ENCODE peak calls at places on chromosomes 11 and 22, in nine cellular contexts. Z is transverse colon; Q is CD4-positive, alpha-beta T cell; V is endodermal cell; L is lower lobe of right lung; R is K562; E is dorsolateral prefrontal cortex; P is small intestine; T is foreskin keratinocyte. A is an unnamed sample. For H3K27me3, the result is how much of the 10 kb centered on the place peaks cover.

GRCh38 chr11:103924166-103925013 is 112.0 kb upstream of the DDI1 start:
- DNase-seq in Z (no peak), Q (no peak), V (no peak), L (no peak), R (no peak), E (no peak), P (no peak), T (no peak), A (no peak)

GRCh38 chr22:46632646-46633249 is 12.6 kb downstream of the GRAMD4 start:
- DNase-seq in Z (no peak), Q (no peak), V (no peak), L (no peak), R (no peak), E (no peak), P (no peak), T (no peak), A (no peak)

GRCh38 chr22:50016988-50017700 is 4.6 kb upstream of the IL17REL start:
- DNase-seq in Z (peak), Q (peak), V (peak), L (peak), R (no peak), E (no peak), P (no peak), T (no peak), A (no peak)

GRCh38 chr22:27786253-27786898 is 15.2 kb downstream of the MN1 start:
- DNase-seq in Z (no peak), Q (no peak), V (no peak), L (no peak), R (no peak), E (no peak), P (no peak), T (no peak), A (no peak)

GRCh38 chr22:27913162-27913741 is 5.8 kb downstream of the PITPNB start:
- DNase-seq in Z (no peak), Q (no peak), V (no peak), L (no peak), R (peak), E (no peak), P (peak), T (no peak), A (no peak)

GRCh38 chr11:60866911-60867870 is at the start of gene ZP1:
- DNase-seq in Z (no peak), Q (no peak), V (no peak), L (peak), R (no peak), E (no peak), P (no peak), T (no peak), A (no peak)

GRCh38 chr11:66743271-66743968 is 14.4 kb upstream of the SPTBN2 start:
- DNase-seq in Z (peak), Q (no peak), V (no peak), L (peak), R (no peak), E (peak), P (peak), T (peak), A (peak)

GRCh38 chr11:313787-314547 is at the start of gene IFITM1:
- DNase-seq in Z (peak), Q (peak), V (peak), L (peak), R (peak), E (no peak), P (peak), T (peak), A (no peak)

GRCh38 chr11:108616549-108616948 is 23.0 kb upstream of the EXPH5 start:
- DNase-seq in Z (no peak), Q (no peak), V (no peak), L (no peak), R (no peak), E (no peak), P (no peak), T (peak), A (no peak)

GRCh38 chr22:46069518-46070214 is 80.7 kb upstream of the PPARA start:
- DNase-seq in Z (peak), Q (no peak), V (no peak), L (peak), R (no peak), E (no peak), P (peak), T (peak), A (peak)

GRCh38 chr22:17443413-17444203 is 74.3 kb downstream of the CECR2 start:
- DNase-seq in Z (no peak), Q (no peak), V (no peak), L (no peak), R (peak), E (peak), P (no peak), T (no peak), A (no peak)

GRCh38 chr11:6320411-6321207 is at the start of gene CAVIN3:
- DNase-seq in Z (peak), Q (no peak), V (peak), L (peak), R (peak), E (peak), P (peak), T (peak), A (peak)

GRCh38 chr11:70502677-70503076 is 104.3 kb downstream of the CTTN start:
- DNase-seq in Z (no peak), Q (no peak), V (no peak), L (peak), R (no peak), E (no peak), P (no peak), T (no peak), A (no peak)

GRCh38 chr11:27392715-27393114 is 29.7 kb upstream of the CCDC34 start:
- DNase-seq in Z (no peak), Q (no peak), V (no peak), L (no peak), R (peak), E (no peak), P (peak), T (no peak), A (no peak)

GRCh38 chr11:72781313-72782080 is 12.3 kb downstream of the STARD10 start:
- DNase-seq in Z (peak), Q (peak), V (peak), L (peak), R (peak), E (peak), P (no peak), T (no peak), A (no peak)

GRCh38 chr11:61510178-61510979 is 1.8 kb downstream of the LRRC10B start:
- DNase-seq in Z (no peak), Q (no peak), V (no peak), L (no peak), R (no peak), E (no peak), P (no peak), T (no peak), A (no peak)

GRCh38 chr22:39956932-39957664 is 3.1 kb upstream of the TMA7B start:
- DNase-seq in Z (no peak), Q (no peak), V (no peak), L (no peak), R (no peak), E (no peak), P (no peak), T (no peak), A (no peak)

GRCh38 chr22:31977141-31977781 is 32.9 kb downstream of the YWHAH start:
- DNase-seq in Z (peak), Q (peak), V (peak), L (peak), R (peak), E (peak), P (peak), T (peak), A (peak)

GRCh38 chr11:130192845-130193267 is 33.3 kb downstream of the ST14 start:
- DNase-seq in Z (no peak), Q (no peak), V (no peak), L (peak), R (no peak), E (no peak), P (peak), T (no peak), A (peak)

GRCh38 chr11:89633125-89633695 is 76.9 kb upstream of the TRIM77 start:
- DNase-seq in Z (no peak), Q (no peak), V (no peak), L (no peak), R (no peak), E (no peak), P (no peak), T (no peak), A (no peak)

GRCh38 chr11:107688322-107688918 is 23.4 kb downstream of the SLN start:
- DNase-seq in Z (no peak), Q (no peak), V (no peak), L (no peak), R (peak), E (no peak), P (no peak), T (no peak), A (no peak)

GRCh38 chr11:103359221-103359620 is 250.0 kb downstream of the DYNC2H1 start:
- DNase-seq in Z (no peak), Q (no peak), V (no peak), L (no peak), R (no peak), E (no peak), P (no peak), T (no peak), A (no peak)

GRCh38 chr11:108813086-108813485 is 148.2 kb downstream of the DDX10 start:
- DNase-seq in Z (no peak), Q (no peak), V (no peak), L (no peak), R (no peak), E (no peak), P (no peak), T (no peak), A (no peak)

GRCh38 chr11:23897453-23898289 is 599.2 kb upstream of the LUZP2 start:
- DNase-seq in Z (no peak), Q (no peak), V (no peak), L (no peak), R (no peak), E (no peak), P (no peak), T (peak), A (no peak)

GRCh38 chr22:32754413-32755041 is 47.0 kb upstream of the TIMP3 start:
- DNase-seq in Z (peak), Q (no peak), V (no peak), L (no peak), R (no peak), E (no peak), P (peak), T (peak), A (peak)

GRCh38 chr11:64038500-64038899 is 2.8 kb downstream of the FLRT1 start:
- DNase-seq in Z (no peak), Q (no peak), V (no peak), L (no peak), R (no peak), E (no peak), P (no peak), T (no peak), A (no peak)

GRCh38 chr11:64039012-64039665 is 3.4 kb downstream of the FLRT1 start:
- DNase-seq in Z (no peak), Q (no peak), V (no peak), L (no peak), R (no peak), E (no peak), P (no peak), T (no peak), A (no peak)

GRCh38 chr11:64036081-64037026 is 623 bp downstream of the FLRT1 start:
- DNase-seq in Z (no peak), Q (no peak), V (peak), L (no peak), R (peak), E (peak), P (no peak), T (no peak), A (peak)

GRCh38 chr11:64035581-64035980 is at the start of gene FLRT1:
- DNase-seq in Z (no peak), Q (no peak), V (no peak), L (no peak), R (no peak), E (peak), P (no peak), T (no peak), A (no peak)

DNA sequence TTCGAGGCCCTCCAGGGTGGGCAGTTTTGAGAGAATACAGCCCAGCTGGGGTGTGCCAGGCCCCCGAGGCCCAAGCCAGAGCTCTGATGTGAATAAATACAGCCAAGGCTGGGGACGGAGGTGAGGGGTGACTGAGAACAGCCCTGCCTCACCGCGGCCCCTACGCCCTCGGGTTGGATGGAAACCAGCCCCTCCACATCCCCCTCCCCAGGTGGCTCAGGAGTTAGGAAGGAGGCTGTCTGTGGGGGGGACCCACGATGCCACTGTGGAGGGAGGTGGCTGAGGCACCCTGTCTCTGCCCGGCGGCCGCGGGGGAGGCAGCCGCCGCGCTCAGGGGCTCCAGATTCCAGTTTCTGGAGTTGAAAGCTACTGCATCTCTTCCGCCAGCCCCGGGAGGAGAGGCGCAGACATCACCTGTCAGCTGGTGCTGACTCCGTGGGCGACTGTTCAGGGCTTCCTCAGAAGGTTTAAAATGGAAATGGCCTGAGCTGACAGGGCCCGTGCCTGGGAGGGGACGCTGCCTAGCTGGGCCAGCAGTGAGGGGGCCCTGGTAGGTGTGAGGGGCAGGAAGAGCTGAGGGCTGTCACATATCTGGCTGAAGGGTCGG is 1.4 kb downstream of the FLRT1 start:
- DNase-seq in Z (no peak), Q (no peak), V (no peak), L (no peak), R (no peak), E (peak), P (no peak), T (no peak), A (no peak)
- H3K27me3 ChIP-seq in Z (under half), Q (half or more), V (half or more), L (under half), R (under half), E (under half), P (under half), T (half or more), A (under half)

GRCh38 chr11:133966147-133966546 is 9.4 kb upstream of the IGSF9B start:
- DNase-seq in Z (no peak), Q (no peak), V (no peak), L (no peak), R (no peak), E (no peak), P (no peak), T (no peak), A (no peak)

GRCh38 chr11:133969072-133969471 is 12.3 kb upstream of the IGSF9B start:
- DNase-seq in Z (no peak), Q (no peak), V (no peak), L (no peak), R (no peak), E (no peak), P (no peak), T (no peak), A (no peak)

GRCh38 chr11:133968300-133968699 is 11.5 kb upstream of the IGSF9B start:
- DNase-seq in Z (no peak), Q (no peak), V (peak), L (no peak), R (peak), E (no peak), P (no peak), T (no peak), A (no peak)

GRCh38 chr11:133966924-133967598 is 10.3 kb upstream of the IGSF9B start:
- DNase-seq in Z (peak), Q (peak), V (peak), L (no peak), R (peak), E (peak), P (no peak), T (no peak), A (peak)

GRCh38 chr11:133967599-133968238 is 11.0 kb upstream of the IGSF9B start:
- DNase-seq in Z (no peak), Q (no peak), V (no peak), L (no peak), R (no peak), E (no peak), P (no peak), T (no peak), A (no peak)
- H3K27me3 ChIP-seq in Z (under half), Q (under half), V (under half), L (under half), R (under half), E (under half), P (under half), T (under half), A (under half)

GRCh38 chr11:94760296-94760695 is 7.9 kb upstream of the AMOTL1 start:
- DNase-seq in Z (no peak), Q (no peak), V (no peak), L (no peak), R (no peak), E (no peak), P (no peak), T (no peak), A (no peak)
- H3K27me3 ChIP-seq in Z (under half), Q (under half), V (under half), L (under half), R (under half), E (under half), P (under half), T (under half), A (under half)

GRCh38 chr11:1699771-1700170 is 2.8 kb downstream of the KRTAP5-6 start:
- DNase-seq in Z (no peak), Q (no peak), V (no peak), L (no peak), R (no peak), E (no peak), P (no peak), T (no peak), A (no peak)

GRCh38 chr11:1705121-1706052 is 8.4 kb downstream of the KRTAP5-6 start:
- DNase-seq in Z (no peak), Q (no peak), V (peak), L (no peak), R (no peak), E (no peak), P (no peak), T (peak), A (no peak)

GRCh38 chr11:1703146-1703545 is 6.2 kb downstream of the KRTAP5-6 start:
- DNase-seq in Z (no peak), Q (no peak), V (no peak), L (no peak), R (no peak), E (no peak), P (no peak), T (no peak), A (no peak)

GRCh38 chr11:1702506-1702905 is 5.5 kb downstream of the KRTAP5-6 start:
- DNase-seq in Z (no peak), Q (no peak), V (no peak), L (no peak), R (no peak), E (no peak), P (no peak), T (no peak), A (no peak)

GRCh38 chr11:1701041-1701807 is 4.2 kb downstream of the KRTAP5-6 start:
- DNase-seq in Z (no peak), Q (no peak), V (no peak), L (no peak), R (no peak), E (no peak), P (no peak), T (no peak), A (no peak)
- H3K27me3 ChIP-seq in Z (under half), Q (under half), V (under half), L (under half), R (under half), E (under half), P (under half), T (under half), A (under half)

GRCh38 chr11:11635456-11635855 is 13.7 kb upstream of the GALNT18 start:
- DNase-seq in Z (no peak), Q (no peak), V (no peak), L (no peak), R (no peak), E (no peak), P (no peak), T (no peak), A (no peak)
- H3K27me3 ChIP-seq in Z (under half), Q (under half), V (under half), L (under half), R (under half), E (under half), P (under half), T (under half), A (under half)

DNA sequence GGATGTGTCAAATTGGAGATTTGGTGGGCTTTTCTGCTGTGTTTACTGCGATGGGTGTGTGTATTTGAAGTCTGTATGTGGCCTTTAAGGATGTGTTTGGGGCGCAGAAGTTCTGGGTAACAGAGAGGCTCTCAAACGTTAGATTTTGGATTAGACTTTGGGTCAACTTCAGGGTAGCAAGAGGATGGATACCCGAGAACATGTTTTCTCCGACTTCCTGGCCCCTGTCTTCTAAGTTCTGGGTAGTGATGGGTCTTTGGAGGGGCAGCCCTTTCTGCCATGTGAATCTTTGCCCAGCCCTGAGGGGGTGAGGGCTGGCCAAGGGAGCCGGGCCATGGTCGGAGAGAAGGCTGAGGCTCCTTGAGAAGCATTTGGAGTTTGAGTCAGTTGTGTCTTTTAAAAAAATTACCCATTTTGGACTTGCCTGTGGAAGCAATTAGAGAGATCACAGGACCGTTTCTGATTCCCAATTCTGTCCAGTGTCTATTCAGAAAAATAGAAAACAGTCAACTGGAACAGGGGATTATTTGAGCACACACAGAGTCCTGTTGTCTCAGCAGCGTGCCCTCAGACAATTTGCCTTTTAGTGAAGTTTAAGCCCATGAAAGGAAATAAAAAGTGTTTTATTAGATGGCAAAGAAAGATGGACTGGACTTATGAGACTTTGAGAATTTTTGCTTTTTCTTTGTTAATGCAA is 114.4 kb downstream of the PTPRJ start:
- DNase-seq in Z (no peak), Q (no peak), V (no peak), L (no peak), R (no peak), E (no peak), P (no peak), T (no peak), A (no peak)
- H3K27me3 ChIP-seq in Z (under half), Q (under half), V (under half), L (under half), R (under half), E (under half), P (under half), T (under half), A (under half)

GRCh38 chr22:43406186-43406790 is 5.5 kb upstream of the MPPED1 start:
- DNase-seq in Z (no peak), Q (no peak), V (no peak), L (no peak), R (no peak), E (no peak), P (no peak), T (no peak), A (no peak)
- H3K27me3 ChIP-seq in Z (under half), Q (under half), V (under half), L (under half), R (under half), E (under half), P (under half), T (half or more), A (under half)